ENCODE peak calls at places on chromosomes 11 and 22, in six cellular contexts. C is WTC11; A is right lobe of liver; N is bronchial epithelial cell; G is stimulated activated CD8-positive, alpha-beta memory T cell treated with anti-CD3 and anti-CD28 coated beads, Interleukin-7, amount 100 ng/mL, for 1 hour; S is PC-9. O is an unnamed sample.

GRCh38 chr11:117384045-117384444 is 56.4 kb downstream of the CEP164 start:
- DNase-seq in C (no peak), A (no peak), N (peak), G (no peak), S (peak), O (no peak)

GRCh38 chr22:30947821-30948454 is 20.6 kb downstream of the MORC2 start:
- DNase-seq in C (no peak), A (no peak), N (peak), G (no peak), S (no peak), O (peak)

GRCh38 chr11:6404341-6405038 is 14.2 kb downstream of the SMPD1 start:
- DNase-seq in C (no peak), A (no peak), N (peak), G (no peak), S (no peak), O (no peak)

GRCh38 chr11:1230456-1231395 is 7.9 kb downstream of the MUC5B start:
- DNase-seq in C (no peak), A (peak), N (no peak), G (no peak), S (no peak), O (no peak)

GRCh38 chr22:19895160-19895849 is 40.6 kb upstream of the GNB1L start:
- DNase-seq in C (no peak), A (no peak), N (no peak), G (no peak), S (no peak), O (no peak)

GRCh38 chr11:1202154-1202775 is 20.6 kb upstream of the MUC5B start:
- DNase-seq in C (peak), A (peak), N (no peak), G (no peak), S (no peak), O (no peak)

GRCh38 chr11:46865340-46865739 is 19.3 kb upstream of the CKAP5 start:
- DNase-seq in C (no peak), A (no peak), N (peak), G (no peak), S (peak), O (no peak)

GRCh38 chr11:71239581-71239980 is 12.8 kb downstream of the SHANK2 start:
- DNase-seq in C (no peak), A (no peak), N (no peak), G (no peak), S (no peak), O (no peak)

GRCh38 chr11:92340839-92341238 is 116.2 kb downstream of the FAT3 start:
- DNase-seq in C (peak), A (no peak), N (peak), G (no peak), S (no peak), O (no peak)

GRCh38 chr11:133955091-133955846 is 1.5 kb downstream of the IGSF9B start:
- DNase-seq in C (no peak), A (no peak), N (no peak), G (no peak), S (no peak), O (no peak)

GRCh38 chr22:36182056-36182455 is 19.6 kb downstream of the APOL4 start:
- DNase-seq in C (no peak), A (no peak), N (no peak), G (no peak), S (peak), O (no peak)

GRCh38 chr11:102428696-102429095 is 23.9 kb downstream of the TMEM123 start:
- DNase-seq in C (no peak), A (no peak), N (no peak), G (no peak), S (no peak), O (no peak)

GRCh38 chr11:105937331-105937730 is 84.7 kb downstream of the MSANTD4 start:
- DNase-seq in C (no peak), A (no peak), N (peak), G (no peak), S (peak), O (peak)

GRCh38 chr11:126113515-126113957 is 50.9 kb upstream of the CDON start:
- DNase-seq in C (no peak), A (peak), N (peak), G (no peak), S (peak), O (peak)

GRCh38 chr11:4991066-4991465 is 3.6 kb upstream of the OR51L1 start:
- DNase-seq in C (no peak), A (no peak), N (no peak), G (no peak), S (no peak), O (no peak)

GRCh38 chr11:84714316-84714780 is 912.8 kb downstream of the DLG2 start:
- DNase-seq in C (peak), A (peak), N (peak), G (no peak), S (peak), O (peak)

GRCh38 chr11:33742249-33742851 is 6.1 kb upstream of the CD59 start:
- DNase-seq in C (no peak), A (no peak), N (peak), G (no peak), S (peak), O (peak)

GRCh38 chr11:101715281-101715680 is 131.5 kb upstream of the TRPC6 start:
- DNase-seq in C (no peak), A (no peak), N (peak), G (no peak), S (no peak), O (no peak)

GRCh38 chr22:31344369-31345330 is 1.5 kb downstream of the PATZ1 start:
- DNase-seq in C (peak), A (peak), N (no peak), G (no peak), S (no peak), O (no peak)

GRCh38 chr11:76159983-76160661 is 46.2 kb downstream of the WNT11 start:
- DNase-seq in C (no peak), A (peak), N (no peak), G (no peak), S (no peak), O (no peak)

GRCh38 chr11:20355221-20356219 is 8.0 kb upstream of the HTATIP2 start:
- DNase-seq in C (peak), A (no peak), N (peak), G (no peak), S (peak), O (peak)

GRCh38 chr11:61602775-61603569 is 22.1 kb upstream of the SYT7 start:
- DNase-seq in C (no peak), A (no peak), N (peak), G (no peak), S (peak), O (no peak)

GRCh38 chr11:86606849-86607481 is 65.5 kb downstream of the ME3 start:
- DNase-seq in C (no peak), A (no peak), N (peak), G (no peak), S (peak), O (no peak)

GRCh38 chr22:39012525-39013516 is 1.2 kb upstream of the APOBEC3C start:
- DNase-seq in C (no peak), A (no peak), N (no peak), G (no peak), S (no peak), O (no peak)

GRCh38 chr11:96014234-96014633 is 90.3 kb upstream of the MTMR2 start:
- DNase-seq in C (no peak), A (no peak), N (peak), G (no peak), S (peak), O (peak)

GRCh38 chr11:24064309-24064903 is 432.4 kb upstream of the LUZP2 start:
- DNase-seq in C (no peak), A (no peak), N (no peak), G (no peak), S (no peak), O (no peak)

GRCh38 chr11:134684576-134684975 is 272.5 kb upstream of the B3GAT1 start:
- DNase-seq in C (no peak), A (no peak), N (no peak), G (no peak), S (no peak), O (no peak)

GRCh38 chr11:119094816-119095065 is 6.9 kb downstream of the DPAGT1 start:
- DNase-seq in C (peak), A (peak), N (peak), G (no peak), S (peak), O (peak)

GRCh38 chr11:111105566-111105965 is 140.0 kb upstream of the POU2AF2 start:
- DNase-seq in C (no peak), A (no peak), N (no peak), G (no peak), S (no peak), O (no peak)

GRCh38 chr22:48486163-48486957 is 1341.3 kb downstream of the BRD1 start:
- DNase-seq in C (no peak), A (peak), N (no peak), G (no peak), S (no peak), O (no peak)

GRCh38 chr11:34468209-34468841 is 29.6 kb downstream of the CAT start:
- DNase-seq in C (peak), A (no peak), N (peak), G (no peak), S (peak), O (peak)

GRCh38 chr11:44949160-44950035 is 1.3 kb downstream of the TP53I11 start:
- DNase-seq in C (peak), A (no peak), N (no peak), G (no peak), S (no peak), O (no peak)

GRCh38 chr11:106468091-106468490 is 390.6 kb downstream of the AASDHPPT start:
- DNase-seq in C (no peak), A (no peak), N (peak), G (no peak), S (no peak), O (peak)

GRCh38 chr11:48207881-48208280 is 8.7 kb upstream of the OR4B1 start:
- DNase-seq in C (no peak), A (no peak), N (no peak), G (no peak), S (no peak), O (no peak)

GRCh38 chr11:67252831-67253239 is 13.4 kb upstream of the GRK2 start:
- DNase-seq in C (no peak), A (no peak), N (peak), G (no peak), S (no peak), O (no peak)

GRCh38 chr11:44760917-44761545 is 34.3 kb downstream of the TSPAN18 start:
- DNase-seq in C (peak), A (no peak), N (peak), G (no peak), S (peak), O (no peak)

GRCh38 chr11:108135845-108136599 is 14.7 kb downstream of the ACAT1 start:
- DNase-seq in C (no peak), A (no peak), N (no peak), G (no peak), S (peak), O (no peak)

GRCh38 chr22:47042861-47043496 is 280.5 kb downstream of the TBC1D22A start:
- DNase-seq in C (no peak), A (peak), N (no peak), G (no peak), S (no peak), O (no peak)

O was measured in LoVo.